ENCODE peak calls at places on chromosomes 7 and 10, in eight cellular contexts. M is skeletal muscle cell, Q is HT-29, F is fibroblast of lung, R is T-helper 17 cell, C is EL, I is left cardiac atrium, A is AG20443. L is an unnamed sample.

GRCh38 chr7:127890726-127891125 is 140.5 kb downstream of the LRRC4 start:
- DNase-seq in A (no peak), M (no peak), F (no peak), C (no peak), I (no peak), Q (no peak), R (no peak), L (no peak)

GRCh38 chr7:145175366-145175765 is 339.5 kb upstream of the TPK1 start:
- DNase-seq in Q (no peak), F (peak), M (no peak), R (no peak), A (no peak), C (no peak), I (no peak), L (no peak)

GRCh38 chr7:92631067-92631829 is 41.1 kb upstream of the FAM133B start:
- DNase-seq in R (no peak), A (no peak), M (no peak), Q (no peak), C (no peak), I (no peak), F (no peak), L (no peak)

GRCh38 chr7:99143853-99144672 is at the start of gene SMURF1:
- DNase-seq in M (no peak), C (peak), A (peak), F (peak), I (peak), R (peak), Q (peak), L (no peak)

GRCh38 chr10:129956902-129957673 is 7.0 kb downstream of the EBF3 start:
- DNase-seq in R (no peak), I (no peak), F (no peak), Q (no peak), A (no peak), C (no peak), M (no peak), L (no peak)

GRCh38 chr7:53237344-53237913 is 202.0 kb downstream of the POM121L12 start:
- DNase-seq in Q (no peak), I (peak), A (no peak), F (no peak), M (no peak), R (no peak), C (no peak), L (no peak)

GRCh38 chr10:75624632-75625031 is 193.2 kb downstream of the LRMDA start:
- DNase-seq in F (no peak), A (no peak), M (no peak), C (no peak), I (no peak), R (no peak), Q (no peak), L (no peak)

GRCh38 chr10:25901199-25901598 is 32.8 kb upstream of the MYO3A start:
- DNase-seq in M (no peak), F (no peak), A (no peak), C (no peak), Q (no peak), I (no peak), R (no peak), L (no peak)

GRCh38 chr7:94578615-94579014 is 69.0 kb downstream of the CASD1 start:
- DNase-seq in R (no peak), C (no peak), F (no peak), Q (no peak), I (no peak), M (no peak), A (no peak), L (no peak)

GRCh38 chr7:2510130-2510776 is 9.3 kb upstream of the LFNG start:
- DNase-seq in R (no peak), I (no peak), Q (no peak), M (no peak), F (no peak), A (no peak), C (no peak), L (no peak)

GRCh38 chr10:115861455-115861854 is 411.6 kb downstream of the GFRA1 start:
- DNase-seq in Q (no peak), R (no peak), C (peak), M (no peak), A (peak), F (peak), I (no peak), L (no peak)

GRCh38 chr10:73788864-73789658 is 3.7 kb downstream of the ZSWIM8 start:
- DNase-seq in R (no peak), C (no peak), Q (no peak), M (no peak), A (no peak), I (no peak), F (no peak), L (no peak)

GRCh38 chr10:26621889-26622681 is 75.4 kb upstream of the PDSS1 start:
- DNase-seq in R (no peak), A (peak), M (no peak), Q (peak), I (peak), C (no peak), F (no peak), L (no peak)

GRCh38 chr7:127803626-127804025 is 151.6 kb downstream of the SND1 start:
- DNase-seq in C (peak), A (peak), I (no peak), M (no peak), F (no peak), R (no peak), Q (peak), L (no peak)

GRCh38 chr7:55066479-55066878 is 47.7 kb downstream of the EGFR start:
- DNase-seq in F (peak), M (no peak), I (no peak), R (no peak), C (no peak), Q (peak), A (peak), L (no peak)

GRCh38 chr10:128011059-128011979 is 104.4 kb downstream of the PTPRE start:
- DNase-seq in M (no peak), C (peak), R (peak), Q (peak), A (peak), I (peak), F (peak), L (peak)

GRCh38 chr10:17771027-17771426 is 19.0 kb downstream of the TMEM236 start:
- DNase-seq in C (no peak), Q (no peak), A (no peak), M (no peak), R (no peak), F (no peak), I (no peak), L (no peak)

L was measured in substantia nigra.